ENCODE peak calls at places on chromosomes 6 and 20, in seven cellular contexts. J, B, C, R, S, I and X are unnamed samples.

GRCh38 chr6:139967497-139967896 is 593.0 kb upstream of the CITED2 start:
- DNase-seq in J (no peak), B (no peak), C (no peak), R (peak), S (no peak), I (no peak), X (no peak)

GRCh38 chr6:63660737-63661136 is 25.1 kb downstream of the PHF3 start:
- DNase-seq in J (no peak), B (no peak), C (no peak), R (no peak), S (no peak), I (no peak), X (no peak)

GRCh38 chr6:24547243-24547642 is 52.5 kb downstream of the ALDH5A1 start:
- DNase-seq in J (no peak), B (peak), C (no peak), R (peak), S (no peak), I (no peak), X (no peak)

GRCh38 chr6:129592516-129593232 is 117.3 kb downstream of the ARHGAP18 start:
- DNase-seq in J (no peak), B (no peak), C (no peak), R (no peak), S (no peak), I (no peak), X (no peak)

GRCh38 chr6:156189195-156189594 is 588.0 kb upstream of the ARID1B start:
- DNase-seq in J (no peak), B (peak), C (no peak), R (no peak), S (no peak), I (no peak), X (no peak)

GRCh38 chr20:41141153-41141815 is 3.9 kb downstream of the PLCG1 start:
- DNase-seq in J (no peak), B (no peak), C (no peak), R (peak), S (no peak), I (peak), X (no peak)

GRCh38 chr6:106509420-106510089 is 119.7 kb downstream of the RTN4IP1 start:
- DNase-seq in J (no peak), B (peak), C (no peak), R (peak), S (no peak), I (peak), X (no peak)

GRCh38 chr20:37243937-37244571 is 17.6 kb downstream of the GHRH start:
- DNase-seq in J (peak), B (no peak), C (no peak), R (peak), S (no peak), I (no peak), X (no peak)

GRCh38 chr20:52948491-52948890 is 23.7 kb upstream of the TSHZ2 start:
- DNase-seq in J (no peak), B (no peak), C (no peak), R (no peak), S (no peak), I (no peak), X (no peak)

GRCh38 chr6:131792091-131792496 is 15.7 kb upstream of the ENPP1 start:
- DNase-seq in J (no peak), B (peak), C (no peak), R (no peak), S (no peak), I (no peak), X (no peak)

GRCh38 chr20:60255426-60255825 is 297.2 kb downstream of the CDH26 start:
- DNase-seq in J (no peak), B (no peak), C (no peak), R (no peak), S (no peak), I (no peak), X (no peak)

GRCh38 chr20:32019563-32020463 is 9.6 kb downstream of the CCM2L start:
- DNase-seq in J (no peak), B (no peak), C (no peak), R (no peak), S (no peak), I (no peak), X (no peak)